ENCODE peak calls at places on chromosomes 16 and 17, in four cellular contexts. One of them, this sample, is unnamed.

GRCh38 chr16:60027351-60027750 is 1293.2 kb upstream of the GOT2 start:
- DNase-seq in HuH-7: no peak
- DNase-seq in myocyte: no peak
- DNase-seq in CD8-positive, alpha-beta T cell: no peak
- DNase-seq in this sample: no peak

GRCh38 chr16:22300427-22301071 is 3.3 kb downstream of the POLR3E start:
- DNase-seq in HuH-7: peak
- DNase-seq in myocyte: peak
- DNase-seq in CD8-positive, alpha-beta T cell: no peak
- DNase-seq in this sample: peak

GRCh38 chr16:87317766-87318121 is 552 bp upstream of the C16orf95 start:
- DNase-seq in HuH-7: peak
- DNase-seq in myocyte: peak
- DNase-seq in CD8-positive, alpha-beta T cell: no peak
- DNase-seq in this sample: peak

GRCh38 chr17:74759941-74760340 is 11.5 kb downstream of the NHERF1 start:
- DNase-seq in HuH-7: no peak
- DNase-seq in myocyte: no peak
- DNase-seq in CD8-positive, alpha-beta T cell: no peak
- DNase-seq in this sample: no peak

GRCh38 chr17:50856431-50856830 is 9.7 kb downstream of the TOB1 start:
- DNase-seq in HuH-7: no peak
- DNase-seq in myocyte: no peak
- DNase-seq in CD8-positive, alpha-beta T cell: no peak
- DNase-seq in this sample: no peak

GRCh38 chr16:12287796-12288536 is 311.4 kb downstream of the SNX29 start:
- DNase-seq in HuH-7: no peak
- DNase-seq in myocyte: no peak
- DNase-seq in CD8-positive, alpha-beta T cell: no peak
- DNase-seq in this sample: no peak

GRCh38 chr16:31451681-31452351 is 7.5 kb upstream of the ARMC5 start:
- DNase-seq in HuH-7: peak
- DNase-seq in myocyte: peak
- DNase-seq in CD8-positive, alpha-beta T cell: no peak
- DNase-seq in this sample: peak

GRCh38 chr17:35491417-35491816 is 42.9 kb upstream of the SLFN13 start:
- DNase-seq in HuH-7: no peak
- DNase-seq in myocyte: no peak
- DNase-seq in CD8-positive, alpha-beta T cell: no peak
- DNase-seq in this sample: no peak

GRCh38 chr16:24589997-24590396 is 50.6 kb downstream of the RBBP6 start:
- DNase-seq in HuH-7: no peak
- DNase-seq in myocyte: no peak
- DNase-seq in CD8-positive, alpha-beta T cell: no peak
- DNase-seq in this sample: no peak

GRCh38 chr16:20111143-20111542 is 37.5 kb upstream of the GPR139 start:
- DNase-seq in HuH-7: no peak
- DNase-seq in myocyte: no peak
- DNase-seq in CD8-positive, alpha-beta T cell: no peak
- DNase-seq in this sample: no peak